ENCODE peak calls at places on chromosome 1, in seven cellular contexts. One of them, this sample, is unnamed.

GRCh38 chr1:215543191-215543606 is 23.9 kb upstream of the KCTD3 start:
- DNase-seq in A673: no peak
- DNase-seq in epithelial cell of esophagus: peak
- DNase-seq in bronchial epithelial cell: peak
- DNase-seq in IMR-90: peak
- DNase-seq in Caco-2: no peak
- DNase-seq in brain microvascular endothelial cell: no peak
- DNase-seq in this sample: no peak

GRCh38 chr1:175390522-175391247 is 198.1 kb upstream of the KIAA0040 start:
- DNase-seq in A673: no peak
- DNase-seq in epithelial cell of esophagus: peak
- DNase-seq in bronchial epithelial cell: peak
- DNase-seq in IMR-90: no peak
- DNase-seq in Caco-2: no peak
- DNase-seq in brain microvascular endothelial cell: no peak
- DNase-seq in this sample: no peak

GRCh38 chr1:20395255-20395654 is 90.8 kb downstream of the CAMK2N1 start:
- DNase-seq in A673: no peak
- DNase-seq in epithelial cell of esophagus: no peak
- DNase-seq in bronchial epithelial cell: no peak
- DNase-seq in IMR-90: no peak
- DNase-seq in Caco-2: no peak
- DNase-seq in brain microvascular endothelial cell: no peak
- DNase-seq in this sample: no peak

GRCh38 chr1:156462954-156463795 is 37.4 kb downstream of the MEF2D start:
- DNase-seq in A673: no peak
- DNase-seq in epithelial cell of esophagus: no peak
- DNase-seq in bronchial epithelial cell: no peak
- DNase-seq in IMR-90: no peak
- DNase-seq in Caco-2: no peak
- DNase-seq in brain microvascular endothelial cell: no peak
- DNase-seq in this sample: no peak

GRCh38 chr1:180586671-180587155 is 27.9 kb downstream of the OVAAL start:
- DNase-seq in A673: no peak
- DNase-seq in epithelial cell of esophagus: peak
- DNase-seq in bronchial epithelial cell: peak
- DNase-seq in IMR-90: peak
- DNase-seq in Caco-2: peak
- DNase-seq in brain microvascular endothelial cell: peak
- DNase-seq in this sample: no peak

GRCh38 chr1:66271216-66271903 is 262.6 kb upstream of the SGIP1 start:
- DNase-seq in A673: peak
- DNase-seq in epithelial cell of esophagus: peak
- DNase-seq in bronchial epithelial cell: peak
- DNase-seq in IMR-90: peak
- DNase-seq in Caco-2: peak
- DNase-seq in brain microvascular endothelial cell: peak
- DNase-seq in this sample: peak

GRCh38 chr1:205432116-205432515 is 10.3 kb upstream of the LEMD1 start:
- DNase-seq in A673: no peak
- DNase-seq in epithelial cell of esophagus: no peak
- DNase-seq in bronchial epithelial cell: no peak
- DNase-seq in IMR-90: no peak
- DNase-seq in Caco-2: no peak
- DNase-seq in brain microvascular endothelial cell: no peak
- DNase-seq in this sample: no peak

GRCh38 chr1:46486432-46487015 is 3.1 kb upstream of the DMBX1 start:
- DNase-seq in A673: no peak
- DNase-seq in epithelial cell of esophagus: no peak
- DNase-seq in bronchial epithelial cell: no peak
- DNase-seq in IMR-90: no peak
- DNase-seq in Caco-2: no peak
- DNase-seq in brain microvascular endothelial cell: no peak
- DNase-seq in this sample: no peak

GRCh38 chr1:216464489-216464888 is 41.2 kb upstream of the USH2A start:
- DNase-seq in A673: peak
- DNase-seq in epithelial cell of esophagus: peak
- DNase-seq in bronchial epithelial cell: peak
- DNase-seq in IMR-90: peak
- DNase-seq in Caco-2: no peak
- DNase-seq in brain microvascular endothelial cell: peak
- DNase-seq in this sample: no peak

GRCh38 chr1:222037720-222038119 is 295.8 kb upstream of the DUSP10 start:
- DNase-seq in A673: no peak
- DNase-seq in epithelial cell of esophagus: no peak
- DNase-seq in bronchial epithelial cell: no peak
- DNase-seq in IMR-90: no peak
- DNase-seq in Caco-2: no peak
- DNase-seq in brain microvascular endothelial cell: no peak
- DNase-seq in this sample: no peak

GRCh38 chr1:46464013-46464548 is 25.6 kb upstream of the DMBX1 start:
- DNase-seq in A673: peak
- DNase-seq in epithelial cell of esophagus: no peak
- DNase-seq in bronchial epithelial cell: no peak
- DNase-seq in IMR-90: no peak
- DNase-seq in Caco-2: no peak
- DNase-seq in brain microvascular endothelial cell: no peak
- DNase-seq in this sample: no peak

GRCh38 chr1:201149400-201149799 is 4.9 kb downstream of the TMEM9 start:
- DNase-seq in A673: peak
- DNase-seq in epithelial cell of esophagus: peak
- DNase-seq in bronchial epithelial cell: peak
- DNase-seq in IMR-90: peak
- DNase-seq in Caco-2: peak
- DNase-seq in brain microvascular endothelial cell: peak
- DNase-seq in this sample: peak

GRCh38 chr1:23791434-23792047 is 596 bp downstream of the LYPLA2 start:
- DNase-seq in A673: no peak
- DNase-seq in epithelial cell of esophagus: peak
- DNase-seq in bronchial epithelial cell: peak
- DNase-seq in IMR-90: no peak
- DNase-seq in Caco-2: peak
- DNase-seq in brain microvascular endothelial cell: no peak
- DNase-seq in this sample: peak

GRCh38 chr1:228198977-228199590 is 8.8 kb upstream of the OBSCN start:
- DNase-seq in A673: no peak
- DNase-seq in epithelial cell of esophagus: peak
- DNase-seq in bronchial epithelial cell: peak
- DNase-seq in IMR-90: peak
- DNase-seq in Caco-2: no peak
- DNase-seq in brain microvascular endothelial cell: no peak
- DNase-seq in this sample: no peak

GRCh38 chr1:7441442-7441841 is 329.7 kb upstream of the VAMP3 start:
- DNase-seq in A673: no peak
- DNase-seq in epithelial cell of esophagus: no peak
- DNase-seq in bronchial epithelial cell: no peak
- DNase-seq in IMR-90: no peak
- DNase-seq in Caco-2: no peak
- DNase-seq in brain microvascular endothelial cell: no peak
- DNase-seq in this sample: no peak

GRCh38 chr1:33740040-33740745 is 123.7 kb upstream of the HMGB4 start:
- DNase-seq in A673: no peak
- DNase-seq in epithelial cell of esophagus: no peak
- DNase-seq in bronchial epithelial cell: no peak
- DNase-seq in IMR-90: no peak
- DNase-seq in Caco-2: no peak
- DNase-seq in brain microvascular endothelial cell: no peak
- DNase-seq in this sample: no peak

GRCh38 chr1:200154069-200154767 is 126.7 kb downstream of the NR5A2 start:
- DNase-seq in A673: no peak
- DNase-seq in epithelial cell of esophagus: peak
- DNase-seq in bronchial epithelial cell: peak
- DNase-seq in IMR-90: peak
- DNase-seq in Caco-2: no peak
- DNase-seq in brain microvascular endothelial cell: no peak
- DNase-seq in this sample: peak

GRCh38 chr1:54706419-54706818 is 9.2 kb upstream of the TTC4 start:
- DNase-seq in A673: no peak
- DNase-seq in epithelial cell of esophagus: no peak
- DNase-seq in bronchial epithelial cell: no peak
- DNase-seq in IMR-90: no peak
- DNase-seq in Caco-2: no peak
- DNase-seq in brain microvascular endothelial cell: no peak
- DNase-seq in this sample: no peak

GRCh38 chr1:224106568-224107281 is 7.2 kb upstream of the FBXO28 start:
- DNase-seq in A673: peak
- DNase-seq in epithelial cell of esophagus: peak
- DNase-seq in bronchial epithelial cell: peak
- DNase-seq in IMR-90: peak
- DNase-seq in Caco-2: peak
- DNase-seq in brain microvascular endothelial cell: peak
- DNase-seq in this sample: peak

GRCh38 chr1:213586609-213586972 is 401.2 kb upstream of the PROX1 start:
- DNase-seq in A673: no peak
- DNase-seq in epithelial cell of esophagus: no peak
- DNase-seq in bronchial epithelial cell: no peak
- DNase-seq in IMR-90: no peak
- DNase-seq in Caco-2: no peak
- DNase-seq in brain microvascular endothelial cell: no peak
- DNase-seq in this sample: no peak

DNA sequence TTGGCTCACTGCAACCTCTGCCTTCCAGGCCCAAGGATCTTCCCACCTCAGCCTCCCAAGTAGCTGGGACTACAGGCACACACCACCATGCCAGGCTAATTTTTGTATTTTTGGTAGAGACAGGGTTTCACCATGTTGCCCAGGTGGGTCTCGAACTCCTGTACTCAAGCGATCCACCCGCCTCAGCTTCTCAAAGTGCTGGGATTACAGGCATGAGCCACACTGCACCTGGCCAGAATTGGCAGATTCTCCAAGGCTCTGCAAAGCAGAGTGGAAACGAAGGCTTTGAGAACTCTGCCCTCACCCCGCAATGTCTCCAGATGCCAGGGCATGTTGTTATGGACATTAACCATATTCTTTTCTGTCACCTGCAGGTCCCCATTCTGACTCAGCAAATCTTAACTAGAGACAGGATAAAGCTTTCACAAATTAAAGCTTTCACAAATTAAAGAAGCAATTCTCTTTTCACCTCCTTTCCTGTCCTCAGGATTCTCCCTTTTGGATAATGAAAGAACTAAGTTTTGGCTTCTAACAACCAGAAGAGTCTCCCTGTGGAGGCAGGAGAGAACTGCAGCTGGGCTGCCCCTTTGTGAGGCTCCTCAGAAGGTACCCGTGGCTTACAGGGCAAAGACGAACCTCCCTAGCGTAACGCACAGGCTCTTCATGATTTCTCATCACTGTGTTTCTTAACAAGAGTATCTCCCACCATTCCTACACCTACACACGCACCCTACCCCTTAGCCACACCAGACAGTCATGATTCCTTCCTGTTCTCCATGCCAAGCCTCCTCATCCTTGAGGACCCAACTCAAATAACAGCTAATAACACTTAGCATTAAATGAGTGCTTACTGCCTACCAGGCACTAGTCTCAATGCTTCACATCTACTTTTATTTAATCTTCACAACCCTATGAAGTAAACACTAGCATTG is 29.8 kb downstream of the GPA33 start:
- DNase-seq in A673: peak
- DNase-seq in epithelial cell of esophagus: peak
- DNase-seq in bronchial epithelial cell: no peak
- DNase-seq in IMR-90: no peak
- DNase-seq in Caco-2: peak
- DNase-seq in brain microvascular endothelial cell: no peak
- DNase-seq in this sample: no peak
- TF ChIP-seq CTCF in A673: peak
- TF ChIP-seq CTCF in epithelial cell of esophagus: peak
- TF ChIP-seq CTCF in bronchial epithelial cell: peak
- TF ChIP-seq CTCF in IMR-90: peak
- TF ChIP-seq CTCF in Caco-2: peak
- TF ChIP-seq CTCF in brain microvascular endothelial cell: peak
- TF ChIP-seq CTCF in this sample: no peak

GRCh38 chr1:151912973-151913372 is 3.7 kb upstream of the THEM4 start:
- DNase-seq in A673: no peak
- DNase-seq in epithelial cell of esophagus: no peak
- DNase-seq in bronchial epithelial cell: no peak
- DNase-seq in IMR-90: no peak
- DNase-seq in Caco-2: no peak
- DNase-seq in brain microvascular endothelial cell: no peak
- DNase-seq in this sample: no peak

GRCh38 chr1:151907363-151908139 is 1.8 kb downstream of the THEM4 start:
- DNase-seq in A673: no peak
- DNase-seq in epithelial cell of esophagus: peak
- DNase-seq in bronchial epithelial cell: no peak
- DNase-seq in IMR-90: no peak
- DNase-seq in Caco-2: peak
- DNase-seq in brain microvascular endothelial cell: no peak
- DNase-seq in this sample: no peak

GRCh38 chr1:151909167-151910149 is at the start of gene THEM4:
- DNase-seq in A673: peak
- DNase-seq in epithelial cell of esophagus: peak
- DNase-seq in bronchial epithelial cell: peak
- DNase-seq in IMR-90: peak
- DNase-seq in Caco-2: peak
- DNase-seq in brain microvascular endothelial cell: peak
- DNase-seq in this sample: peak

GRCh38 chr1:151905070-151905442 is 4.3 kb downstream of the THEM4 start:
- DNase-seq in A673: no peak
- DNase-seq in epithelial cell of esophagus: no peak
- DNase-seq in bronchial epithelial cell: no peak
- DNase-seq in IMR-90: no peak
- DNase-seq in Caco-2: no peak
- DNase-seq in brain microvascular endothelial cell: peak
- DNase-seq in this sample: no peak

GRCh38 chr1:151908228-151908691 is 1.1 kb downstream of the THEM4 start:
- DNase-seq in A673: no peak
- DNase-seq in epithelial cell of esophagus: peak
- DNase-seq in bronchial epithelial cell: no peak
- DNase-seq in IMR-90: peak
- DNase-seq in Caco-2: no peak
- DNase-seq in brain microvascular endothelial cell: no peak
- DNase-seq in this sample: peak
- TF ChIP-seq CTCF in A673: no peak
- TF ChIP-seq CTCF in epithelial cell of esophagus: no peak
- TF ChIP-seq CTCF in bronchial epithelial cell: no peak
- TF ChIP-seq CTCF in IMR-90: peak
- TF ChIP-seq CTCF in Caco-2: no peak
- TF ChIP-seq CTCF in brain microvascular endothelial cell: no peak
- TF ChIP-seq CTCF in this sample: peak

GRCh38 chr1:115545791-115546733 is 95.7 kb upstream of the VANGL1 start:
- DNase-seq in A673: peak
- DNase-seq in epithelial cell of esophagus: peak
- DNase-seq in bronchial epithelial cell: peak
- DNase-seq in IMR-90: peak
- DNase-seq in Caco-2: peak
- DNase-seq in brain microvascular endothelial cell: peak
- DNase-seq in this sample: no peak
- TF ChIP-seq CTCF in A673: peak
- TF ChIP-seq CTCF in epithelial cell of esophagus: peak
- TF ChIP-seq CTCF in bronchial epithelial cell: peak
- TF ChIP-seq CTCF in IMR-90: peak
- TF ChIP-seq CTCF in Caco-2: peak
- TF ChIP-seq CTCF in brain microvascular endothelial cell: peak
- TF ChIP-seq CTCF in this sample: peak

DNA sequence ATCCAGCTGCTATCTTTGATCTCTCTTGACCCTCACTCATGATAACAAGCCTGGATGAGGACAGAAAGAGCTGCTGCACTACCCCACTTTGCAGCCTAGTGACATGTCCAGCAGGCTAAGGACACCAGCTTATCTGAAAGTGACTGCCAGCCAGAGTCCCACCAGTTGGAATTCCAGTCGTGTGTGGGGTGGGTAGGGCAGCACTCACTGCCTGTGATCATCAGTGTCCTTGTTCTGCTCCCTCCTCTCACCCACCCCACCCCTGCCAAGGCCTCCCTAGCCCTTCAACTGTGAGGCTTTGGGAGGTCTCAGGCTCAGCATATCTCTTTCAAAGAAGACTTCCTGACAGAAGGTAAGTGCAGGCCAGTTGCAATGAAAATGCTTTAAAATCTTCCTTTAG is 15.5 kb upstream of the NMNAT2 start:
- DNase-seq in A673: no peak
- DNase-seq in epithelial cell of esophagus: no peak
- DNase-seq in bronchial epithelial cell: no peak
- DNase-seq in IMR-90: no peak
- DNase-seq in Caco-2: no peak
- DNase-seq in brain microvascular endothelial cell: no peak
- DNase-seq in this sample: no peak
- TF ChIP-seq CTCF in A673: no peak
- TF ChIP-seq CTCF in epithelial cell of esophagus: no peak
- TF ChIP-seq CTCF in bronchial epithelial cell: no peak
- TF ChIP-seq CTCF in IMR-90: no peak
- TF ChIP-seq CTCF in Caco-2: no peak
- TF ChIP-seq CTCF in brain microvascular endothelial cell: no peak
- TF ChIP-seq CTCF in this sample: no peak

This sample was measured in GM20000.